ENCODE peak calls at places on chromosome 12, in five cellular contexts. One of them, this sample, is unnamed.

GRCh38 chr12:131057211-131057721 is 103.6 kb downstream of the ADGRD1 start:
- DNase-seq in coronary artery: peak
- DNase-seq in bronchial epithelial cell: no peak
- DNase-seq in stomach: peak
- DNase-seq in Calu3: no peak
- DNase-seq in this sample: no peak

GRCh38 chr12:109169262-109169661 is 52.9 kb downstream of the ACACB start:
- DNase-seq in bronchial epithelial cell: no peak
- DNase-seq in Calu3: no peak
- DNase-seq in stomach: no peak
- DNase-seq in coronary artery: no peak
- DNase-seq in this sample: no peak

GRCh38 chr12:93783827-93784226 is 106.7 kb downstream of the CRADD start:
- DNase-seq in coronary artery: no peak
- DNase-seq in bronchial epithelial cell: no peak
- DNase-seq in stomach: no peak
- DNase-seq in Calu3: no peak
- DNase-seq in this sample: no peak

GRCh38 chr12:53961025-53961761 is 6.5 kb downstream of the HOXC12 start:
- DNase-seq in stomach: no peak
- DNase-seq in coronary artery: no peak
- DNase-seq in Calu3: no peak
- DNase-seq in bronchial epithelial cell: no peak
- DNase-seq in this sample: no peak

GRCh38 chr12:103928736-103929050 is 1.5 kb upstream of the HSP90B1 start:
- DNase-seq in stomach: peak
- DNase-seq in coronary artery: no peak
- DNase-seq in Calu3: no peak
- DNase-seq in bronchial epithelial cell: no peak
- DNase-seq in this sample: no peak

GRCh38 chr12:55681142-55682077 is 26.3 kb downstream of the ITGA7 start:
- DNase-seq in stomach: peak
- DNase-seq in bronchial epithelial cell: peak
- DNase-seq in Calu3: peak
- DNase-seq in coronary artery: peak
- DNase-seq in this sample: no peak

GRCh38 chr12:9509464-9510166 is 98.1 kb downstream of the KLRB1 start:
- DNase-seq in coronary artery: no peak
- DNase-seq in bronchial epithelial cell: peak
- DNase-seq in Calu3: peak
- DNase-seq in stomach: no peak
- DNase-seq in this sample: no peak

GRCh38 chr12:88309546-88309945 is 167.4 kb downstream of the TMTC3 start:
- DNase-seq in Calu3: no peak
- DNase-seq in stomach: no peak
- DNase-seq in coronary artery: no peak
- DNase-seq in bronchial epithelial cell: peak
- DNase-seq in this sample: no peak

GRCh38 chr12:26246483-26247164 is 51.3 kb downstream of the SSPN start:
- DNase-seq in bronchial epithelial cell: peak
- DNase-seq in coronary artery: no peak
- DNase-seq in stomach: peak
- DNase-seq in Calu3: peak
- DNase-seq in this sample: no peak

GRCh38 chr12:122523846-122524718 is 2.7 kb downstream of the RSRC2 start:
- DNase-seq in bronchial epithelial cell: no peak
- DNase-seq in Calu3: no peak
- DNase-seq in coronary artery: no peak
- DNase-seq in stomach: no peak
- DNase-seq in this sample: no peak

GRCh38 chr12:981176-981828 is 9.7 kb upstream of the ERC1 start:
- DNase-seq in bronchial epithelial cell: peak
- DNase-seq in Calu3: no peak
- DNase-seq in coronary artery: no peak
- DNase-seq in stomach: no peak
- DNase-seq in this sample: no peak

GRCh38 chr12:30197392-30198047 is 413.8 kb upstream of the TMTC1 start:
- DNase-seq in bronchial epithelial cell: peak
- DNase-seq in stomach: no peak
- DNase-seq in Calu3: no peak
- DNase-seq in coronary artery: no peak
- DNase-seq in this sample: no peak

GRCh38 chr12:119988788-119989618 is at the start of gene BICDL1:
- DNase-seq in coronary artery: no peak
- DNase-seq in bronchial epithelial cell: peak
- DNase-seq in stomach: peak
- DNase-seq in Calu3: peak
- DNase-seq in this sample: no peak

GRCh38 chr12:2682301-2683282 is 112.2 kb upstream of the FKBP4 start:
- DNase-seq in coronary artery: peak
- DNase-seq in stomach: no peak
- DNase-seq in bronchial epithelial cell: peak
- DNase-seq in Calu3: peak
- DNase-seq in this sample: no peak

GRCh38 chr12:4164591-4165558 is 108.7 kb upstream of the CCND2 start:
- DNase-seq in bronchial epithelial cell: peak
- DNase-seq in Calu3: no peak
- DNase-seq in coronary artery: no peak
- DNase-seq in stomach: peak
- DNase-seq in this sample: peak

GRCh38 chr12:131682511-131682895 is 28.4 kb upstream of the SFSWAP start:
- DNase-seq in stomach: no peak
- DNase-seq in Calu3: no peak
- DNase-seq in coronary artery: no peak
- DNase-seq in bronchial epithelial cell: no peak
- DNase-seq in this sample: peak

GRCh38 chr12:64395739-64396138 is 5.2 kb upstream of the C12orf56 start:
- DNase-seq in coronary artery: no peak
- DNase-seq in stomach: no peak
- DNase-seq in Calu3: no peak
- DNase-seq in bronchial epithelial cell: no peak
- DNase-seq in this sample: no peak

GRCh38 chr12:10190558-10191388 is 11.9 kb downstream of the TMEM52B start:
- DNase-seq in coronary artery: no peak
- DNase-seq in stomach: peak
- DNase-seq in bronchial epithelial cell: peak
- DNase-seq in Calu3: peak
- DNase-seq in this sample: no peak

GRCh38 chr12:55996201-55996714 is 818 bp upstream of the SUOX start:
- DNase-seq in Calu3: peak
- DNase-seq in coronary artery: no peak
- DNase-seq in stomach: peak
- DNase-seq in bronchial epithelial cell: peak
- DNase-seq in this sample: no peak

GRCh38 chr12:111405856-111406473 is at the start of gene SH2B3:
- DNase-seq in coronary artery: no peak
- DNase-seq in Calu3: no peak
- DNase-seq in bronchial epithelial cell: no peak
- DNase-seq in stomach: no peak
- DNase-seq in this sample: no peak

GRCh38 chr12:89450922-89451321 is 73.7 kb downstream of the GALNT4 start:
- DNase-seq in Calu3: no peak
- DNase-seq in coronary artery: no peak
- DNase-seq in stomach: no peak
- DNase-seq in bronchial epithelial cell: no peak
- DNase-seq in this sample: no peak

GRCh38 chr12:130953783-130954543 is at the start of gene ADGRD1:
- DNase-seq in stomach: peak
- DNase-seq in Calu3: no peak
- DNase-seq in bronchial epithelial cell: no peak
- DNase-seq in coronary artery: no peak
- DNase-seq in this sample: peak

GRCh38 chr12:31203261-31203660 is 122.7 kb downstream of the SINHCAF start:
- DNase-seq in bronchial epithelial cell: peak
- DNase-seq in coronary artery: no peak
- DNase-seq in stomach: no peak
- DNase-seq in Calu3: no peak
- DNase-seq in this sample: no peak

GRCh38 chr12:76936562-76937185 is 57.9 kb upstream of the CSRP2 start:
- DNase-seq in coronary artery: no peak
- DNase-seq in bronchial epithelial cell: no peak
- DNase-seq in Calu3: no peak
- DNase-seq in stomach: no peak
- DNase-seq in this sample: no peak

GRCh38 chr12:51819851-51820720 is 28.4 kb downstream of the FIGNL2 start:
- DNase-seq in stomach: peak
- DNase-seq in Calu3: no peak
- DNase-seq in bronchial epithelial cell: no peak
- DNase-seq in coronary artery: no peak
- DNase-seq in this sample: no peak

GRCh38 chr12:40586823-40587222 is 105.4 kb upstream of the CNTN1 start:
- DNase-seq in stomach: no peak
- DNase-seq in bronchial epithelial cell: no peak
- DNase-seq in Calu3: no peak
- DNase-seq in coronary artery: no peak
- DNase-seq in this sample: no peak

GRCh38 chr12:22527999-22528398 is 16.3 kb downstream of the C2CD5 start:
- DNase-seq in stomach: no peak
- DNase-seq in coronary artery: no peak
- DNase-seq in bronchial epithelial cell: no peak
- DNase-seq in Calu3: no peak
- DNase-seq in this sample: no peak

GRCh38 chr12:22531205-22531604 is 13.1 kb downstream of the C2CD5 start:
- DNase-seq in bronchial epithelial cell: no peak
- DNase-seq in coronary artery: no peak
- DNase-seq in Calu3: no peak
- DNase-seq in stomach: no peak
- DNase-seq in this sample: no peak

GRCh38 chr12:22532317-22532716 is 12.0 kb downstream of the C2CD5 start:
- DNase-seq in bronchial epithelial cell: no peak
- DNase-seq in Calu3: no peak
- DNase-seq in coronary artery: no peak
- DNase-seq in stomach: no peak
- DNase-seq in this sample: no peak

GRCh38 chr12:22526836-22527235 is 17.5 kb downstream of the C2CD5 start:
- DNase-seq in Calu3: no peak
- DNase-seq in coronary artery: no peak
- DNase-seq in stomach: no peak
- DNase-seq in bronchial epithelial cell: no peak
- DNase-seq in this sample: no peak

GRCh38 chr12:22529281-22530060 is 14.9 kb downstream of the C2CD5 start:
- DNase-seq in stomach: no peak
- DNase-seq in Calu3: no peak
- DNase-seq in coronary artery: no peak
- DNase-seq in bronchial epithelial cell: peak
- DNase-seq in this sample: no peak
- TF ChIP-seq CTCF in stomach: peak
- TF ChIP-seq CTCF in Calu3: peak
- TF ChIP-seq CTCF in coronary artery: no peak
- TF ChIP-seq CTCF in bronchial epithelial cell: no peak
- TF ChIP-seq CTCF in this sample: peak

GRCh38 chr12:67651380-67651695 is 2.8 kb downstream of the DYRK2 start:
- DNase-seq in stomach: no peak
- DNase-seq in Calu3: peak
- DNase-seq in bronchial epithelial cell: peak
- DNase-seq in coronary artery: no peak
- DNase-seq in this sample: no peak
- TF ChIP-seq CTCF in stomach: no peak
- TF ChIP-seq CTCF in Calu3: peak
- TF ChIP-seq CTCF in bronchial epithelial cell: no peak
- TF ChIP-seq CTCF in coronary artery: no peak
- TF ChIP-seq CTCF in this sample: peak

GRCh38 chr12:74021937-74022336 is 515.7 kb upstream of the ATXN7L3B start:
- DNase-seq in stomach: peak
- DNase-seq in Calu3: peak
- DNase-seq in bronchial epithelial cell: peak
- DNase-seq in coronary artery: no peak
- DNase-seq in this sample: no peak
- TF ChIP-seq CTCF in stomach: peak
- TF ChIP-seq CTCF in Calu3: peak
- TF ChIP-seq CTCF in bronchial epithelial cell: peak
- TF ChIP-seq CTCF in coronary artery: no peak
- TF ChIP-seq CTCF in this sample: peak

GRCh38 chr12:7319934-7320333 is 16.1 kb downstream of the ACSM4 start:
- DNase-seq in stomach: no peak
- DNase-seq in coronary artery: no peak
- DNase-seq in bronchial epithelial cell: no peak
- DNase-seq in Calu3: no peak
- DNase-seq in this sample: no peak
- TF ChIP-seq CTCF in stomach: no peak
- TF ChIP-seq CTCF in coronary artery: no peak
- TF ChIP-seq CTCF in bronchial epithelial cell: no peak
- TF ChIP-seq CTCF in Calu3: no peak
- TF ChIP-seq CTCF in this sample: peak

GRCh38 chr12:27523642-27524488 is at the start of gene PPFIBP1:
- DNase-seq in stomach: peak
- DNase-seq in bronchial epithelial cell: peak
- DNase-seq in coronary artery: peak
- DNase-seq in Calu3: peak
- DNase-seq in this sample: peak
- TF ChIP-seq CTCF in stomach: peak
- TF ChIP-seq CTCF in bronchial epithelial cell: peak
- TF ChIP-seq CTCF in coronary artery: no peak
- TF ChIP-seq CTCF in Calu3: no peak
- TF ChIP-seq CTCF in this sample: peak

GRCh38 chr12:49944718-49945117 is 5.8 kb upstream of the AQP2 start:
- DNase-seq in stomach: no peak
- DNase-seq in bronchial epithelial cell: no peak
- DNase-seq in Calu3: no peak
- DNase-seq in coronary artery: no peak
- DNase-seq in this sample: no peak
- TF ChIP-seq CTCF in stomach: no peak
- TF ChIP-seq CTCF in bronchial epithelial cell: no peak
- TF ChIP-seq CTCF in Calu3: no peak
- TF ChIP-seq CTCF in coronary artery: no peak
- TF ChIP-seq CTCF in this sample: no peak

GRCh38 chr12:124842073-124842749 is 21.5 kb downstream of the SCARB1 start:
- DNase-seq in Calu3: no peak
- DNase-seq in bronchial epithelial cell: no peak
- DNase-seq in stomach: no peak
- DNase-seq in coronary artery: no peak
- DNase-seq in this sample: no peak
- TF ChIP-seq CTCF in Calu3: no peak
- TF ChIP-seq CTCF in bronchial epithelial cell: no peak
- TF ChIP-seq CTCF in stomach: no peak
- TF ChIP-seq CTCF in coronary artery: no peak
- TF ChIP-seq CTCF in this sample: no peak

GRCh38 chr12:117855165-117855564 is 113.6 kb downstream of the KSR2 start:
- DNase-seq in coronary artery: no peak
- DNase-seq in Calu3: no peak
- DNase-seq in stomach: no peak
- DNase-seq in bronchial epithelial cell: no peak
- DNase-seq in this sample: no peak
- TF ChIP-seq CTCF in coronary artery: no peak
- TF ChIP-seq CTCF in Calu3: no peak
- TF ChIP-seq CTCF in stomach: no peak
- TF ChIP-seq CTCF in bronchial epithelial cell: no peak
- TF ChIP-seq CTCF in this sample: no peak